ENCODE peak calls at places on chromosomes 13 and 19, in six cellular contexts. One of them, this sample, is unnamed. For H3K4me1, the result is how much of the 10 kb centered on the place peaks cover.

GRCh38 chr13:24995225-24995804 is 100.6 kb upstream of the PABPC3 start:
- DNase-seq in GM12878: no peak
- DNase-seq in uterus: no peak
- DNase-seq in Peyer's patch: peak
- DNase-seq in HCT116: peak
- DNase-seq in transverse colon: peak
- DNase-seq in this sample: no peak

GRCh38 chr13:32164622-32165268 is 133.2 kb downstream of the FRY start:
- DNase-seq in GM12878: peak
- DNase-seq in uterus: no peak
- DNase-seq in Peyer's patch: no peak
- DNase-seq in HCT116: peak
- DNase-seq in transverse colon: no peak
- DNase-seq in this sample: no peak

GRCh38 chr13:99892866-99893504 is 78.6 kb downstream of the ZIC5 start:
- DNase-seq in GM12878: no peak
- DNase-seq in uterus: no peak
- DNase-seq in Peyer's patch: no peak
- DNase-seq in HCT116: no peak
- DNase-seq in transverse colon: no peak
- DNase-seq in this sample: no peak

GRCh38 chr19:49809155-49809986 is 3.7 kb downstream of the FUZ start:
- DNase-seq in GM12878: no peak
- DNase-seq in uterus: no peak
- DNase-seq in Peyer's patch: peak
- DNase-seq in HCT116: no peak
- DNase-seq in transverse colon: peak
- DNase-seq in this sample: peak

GRCh38 chr19:12708641-12709040 is 12.2 kb upstream of the FBXW9 start:
- DNase-seq in GM12878: no peak
- DNase-seq in uterus: no peak
- DNase-seq in Peyer's patch: no peak
- DNase-seq in HCT116: no peak
- DNase-seq in transverse colon: no peak
- DNase-seq in this sample: no peak

GRCh38 chr13:89763011-89763410 is 1584.5 kb upstream of the MIR17HG start:
- DNase-seq in GM12878: no peak
- DNase-seq in uterus: no peak
- DNase-seq in Peyer's patch: no peak
- DNase-seq in HCT116: no peak
- DNase-seq in transverse colon: no peak
- DNase-seq in this sample: no peak

GRCh38 chr13:106527806-106528205 is 7.7 kb downstream of the EFNB2 start:
- DNase-seq in GM12878: no peak
- DNase-seq in uterus: no peak
- DNase-seq in Peyer's patch: no peak
- DNase-seq in HCT116: no peak
- DNase-seq in transverse colon: no peak
- DNase-seq in this sample: no peak

GRCh38 chr19:49327878-49328544 is 3.0 kb upstream of the SLC6A16 start:
- DNase-seq in GM12878: no peak
- DNase-seq in uterus: no peak
- DNase-seq in Peyer's patch: peak
- DNase-seq in HCT116: peak
- DNase-seq in transverse colon: no peak
- DNase-seq in this sample: no peak

GRCh38 chr13:31538067-31539042 is 201.0 kb upstream of the RXFP2 start:
- DNase-seq in GM12878: no peak
- DNase-seq in uterus: no peak
- DNase-seq in Peyer's patch: no peak
- DNase-seq in HCT116: peak
- DNase-seq in transverse colon: peak
- DNase-seq in this sample: no peak

GRCh38 chr13:22926176-22927007 is 254.4 kb upstream of the SGCG start:
- DNase-seq in GM12878: no peak
- DNase-seq in uterus: peak
- DNase-seq in Peyer's patch: peak
- DNase-seq in HCT116: no peak
- DNase-seq in transverse colon: peak
- DNase-seq in this sample: peak

GRCh38 chr19:51607920-51608562 is 22.2 kb downstream of the SIGLEC5 start:
- DNase-seq in GM12878: no peak
- DNase-seq in uterus: peak
- DNase-seq in Peyer's patch: peak
- DNase-seq in HCT116: peak
- DNase-seq in transverse colon: peak
- DNase-seq in this sample: peak

GRCh38 chr13:31781064-31781463 is 41.7 kb downstream of the RXFP2 start:
- DNase-seq in GM12878: no peak
- DNase-seq in uterus: no peak
- DNase-seq in Peyer's patch: no peak
- DNase-seq in HCT116: no peak
- DNase-seq in transverse colon: no peak
- DNase-seq in this sample: no peak

GRCh38 chr13:98796191-98796590 is 43.7 kb upstream of the SLC15A1 start:
- DNase-seq in GM12878: no peak
- DNase-seq in uterus: no peak
- DNase-seq in Peyer's patch: no peak
- DNase-seq in HCT116: no peak
- DNase-seq in transverse colon: no peak
- DNase-seq in this sample: no peak

GRCh38 chr19:43380771-43381386 is 27.4 kb downstream of the CD177 start:
- DNase-seq in GM12878: no peak
- DNase-seq in uterus: no peak
- DNase-seq in Peyer's patch: no peak
- DNase-seq in HCT116: no peak
- DNase-seq in transverse colon: no peak
- DNase-seq in this sample: no peak

GRCh38 chr19:33681081-33681680 is 59.4 kb downstream of the CHST8 start:
- DNase-seq in GM12878: no peak
- DNase-seq in uterus: no peak
- DNase-seq in Peyer's patch: no peak
- DNase-seq in HCT116: no peak
- DNase-seq in transverse colon: no peak
- DNase-seq in this sample: peak

GRCh38 chr13:21833921-21834320 is 163.0 kb downstream of the FGF9 start:
- DNase-seq in GM12878: no peak
- DNase-seq in uterus: no peak
- DNase-seq in Peyer's patch: no peak
- DNase-seq in HCT116: no peak
- DNase-seq in transverse colon: no peak
- DNase-seq in this sample: no peak

GRCh38 chr13:83955011-83955410 is 72.7 kb upstream of the SLITRK1 start:
- DNase-seq in GM12878: no peak
- DNase-seq in uterus: no peak
- DNase-seq in Peyer's patch: no peak
- DNase-seq in HCT116: no peak
- DNase-seq in transverse colon: no peak
- DNase-seq in this sample: no peak

GRCh38 chr19:58558066-58558622 is at the start of gene UBE2M:
- DNase-seq in GM12878: no peak
- DNase-seq in uterus: peak
- DNase-seq in Peyer's patch: peak
- DNase-seq in HCT116: no peak
- DNase-seq in transverse colon: peak
- DNase-seq in this sample: peak

GRCh38 chr13:98280176-98280510 is 103.1 kb upstream of the RNF113B start:
- DNase-seq in GM12878: no peak
- DNase-seq in uterus: no peak
- DNase-seq in Peyer's patch: no peak
- DNase-seq in HCT116: no peak
- DNase-seq in transverse colon: no peak
- DNase-seq in this sample: no peak

GRCh38 chr19:1259206-1259872 is 9.8 kb upstream of the CIRBP start:
- DNase-seq in GM12878: peak
- DNase-seq in uterus: peak
- DNase-seq in Peyer's patch: peak
- DNase-seq in HCT116: no peak
- DNase-seq in transverse colon: peak
- DNase-seq in this sample: peak

GRCh38 chr13:67135356-67135755 is 94.8 kb downstream of the PCDH9 start:
- DNase-seq in GM12878: no peak
- DNase-seq in uterus: no peak
- DNase-seq in Peyer's patch: no peak
- DNase-seq in HCT116: no peak
- DNase-seq in transverse colon: no peak
- DNase-seq in this sample: no peak

GRCh38 chr19:37007587-37008220 is 70.5 kb upstream of the ZNF420 start:
- DNase-seq in GM12878: no peak
- DNase-seq in uterus: peak
- DNase-seq in Peyer's patch: peak
- DNase-seq in HCT116: no peak
- DNase-seq in transverse colon: peak
- DNase-seq in this sample: peak

GRCh38 chr13:75704194-75704941 is 68.2 kb downstream of the LMO7 start:
- DNase-seq in GM12878: no peak
- DNase-seq in uterus: no peak
- DNase-seq in Peyer's patch: no peak
- DNase-seq in HCT116: no peak
- DNase-seq in transverse colon: no peak
- DNase-seq in this sample: no peak

GRCh38 chr13:75703768-75704167 is 67.6 kb downstream of the LMO7 start:
- DNase-seq in GM12878: no peak
- DNase-seq in uterus: no peak
- DNase-seq in Peyer's patch: no peak
- DNase-seq in HCT116: no peak
- DNase-seq in transverse colon: no peak
- DNase-seq in this sample: no peak

GRCh38 chr13:75705395-75705794 is 69.3 kb downstream of the LMO7 start:
- DNase-seq in GM12878: no peak
- DNase-seq in uterus: no peak
- DNase-seq in Peyer's patch: no peak
- DNase-seq in HCT116: peak
- DNase-seq in transverse colon: no peak
- DNase-seq in this sample: no peak

GRCh38 chr13:75705908-75706307 is 69.8 kb downstream of the LMO7 start:
- DNase-seq in GM12878: no peak
- DNase-seq in uterus: no peak
- DNase-seq in Peyer's patch: no peak
- DNase-seq in HCT116: no peak
- DNase-seq in transverse colon: no peak
- DNase-seq in this sample: no peak

DNA sequence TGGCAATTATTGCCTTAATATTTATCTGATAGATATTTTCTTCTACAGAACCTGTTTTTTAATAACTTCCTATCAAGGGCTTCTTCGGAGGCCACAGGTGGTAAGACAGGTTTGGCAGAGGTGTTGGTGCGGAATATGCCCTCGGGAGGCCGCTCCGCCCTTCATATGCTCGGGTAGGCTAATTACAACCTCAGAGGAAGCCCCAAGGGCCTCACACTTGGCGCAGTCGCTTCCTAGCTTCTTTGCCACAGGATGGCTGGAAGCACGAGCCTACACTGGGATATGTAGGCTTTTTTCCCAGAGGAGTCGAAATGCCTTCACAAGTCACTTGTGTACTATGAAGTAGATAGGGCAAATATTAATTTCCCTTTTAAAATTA is 68.8 kb downstream of the LMO7 start:
- DNase-seq in GM12878: no peak
- DNase-seq in uterus: no peak
- DNase-seq in Peyer's patch: peak
- DNase-seq in HCT116: peak
- DNase-seq in transverse colon: peak
- DNase-seq in this sample: no peak
- H3K4me3 ChIP-seq in GM12878: no peak
- H3K4me3 ChIP-seq in uterus: no peak
- H3K4me3 ChIP-seq in Peyer's patch: no peak
- H3K4me3 ChIP-seq in HCT116: peak
- H3K4me3 ChIP-seq in transverse colon: no peak
- H3K4me3 ChIP-seq in this sample: no peak

DNA sequence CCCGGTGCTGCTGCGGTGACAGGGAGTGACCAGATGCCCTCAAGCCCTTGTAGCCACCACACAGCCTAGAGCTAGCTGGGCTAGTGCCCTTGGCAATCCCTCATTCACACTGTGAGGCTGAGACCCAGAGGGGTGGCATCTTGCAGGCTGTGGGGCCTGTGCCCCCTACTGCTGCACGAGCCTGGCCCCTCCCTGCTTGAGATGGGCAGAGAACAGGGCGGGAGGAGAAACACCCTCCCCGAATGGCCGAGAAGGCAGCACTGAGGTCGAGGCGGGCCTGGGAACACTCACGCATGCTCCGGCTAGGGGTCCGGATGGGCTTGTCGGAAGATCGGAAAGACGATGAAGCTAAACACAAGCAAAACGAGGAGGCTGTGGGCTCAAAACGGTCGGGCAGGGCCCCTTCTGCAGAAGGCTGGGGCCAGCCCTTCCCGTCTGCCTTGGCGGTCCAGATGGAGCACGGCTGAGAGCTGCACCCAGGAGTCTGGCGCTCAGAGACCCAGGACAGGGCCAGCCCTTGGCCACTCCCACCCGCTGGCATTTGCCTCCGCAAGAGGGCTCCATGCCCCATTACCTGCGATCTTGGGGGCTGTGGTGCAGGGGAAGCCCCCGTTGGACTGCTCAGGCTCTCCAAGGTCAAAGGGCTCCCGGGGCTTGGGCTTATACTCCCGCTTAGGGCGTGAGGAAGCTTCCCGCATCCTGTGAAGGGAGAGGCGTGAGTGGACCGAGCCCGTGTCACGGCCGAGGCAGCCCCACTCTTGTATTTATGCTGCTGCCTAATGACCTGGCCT is 18.9 kb downstream of the MPND start:
- DNase-seq in GM12878: no peak
- DNase-seq in uterus: no peak
- DNase-seq in Peyer's patch: no peak
- DNase-seq in HCT116: no peak
- DNase-seq in transverse colon: no peak
- DNase-seq in this sample: peak
- TF ChIP-seq POLR2A in GM12878: peak
- TF ChIP-seq POLR2A in uterus: no peak
- TF ChIP-seq POLR2A in Peyer's patch: no peak
- TF ChIP-seq POLR2A in HCT116: no peak
- TF ChIP-seq POLR2A in transverse colon: no peak
- TF ChIP-seq POLR2A in this sample: no peak

GRCh38 chr19:2333027-2333806 is 4.7 kb downstream of the SPPL2B start:
- DNase-seq in GM12878: no peak
- DNase-seq in uterus: no peak
- DNase-seq in Peyer's patch: no peak
- DNase-seq in HCT116: no peak
- DNase-seq in transverse colon: peak
- DNase-seq in this sample: peak
- H3K4me1 ChIP-seq in GM12878: under half
- H3K4me1 ChIP-seq in uterus: under half
- H3K4me1 ChIP-seq in Peyer's patch: under half
- H3K4me1 ChIP-seq in HCT116: under half
- H3K4me1 ChIP-seq in transverse colon: under half
- H3K4me1 ChIP-seq in this sample: half or more

DNA sequence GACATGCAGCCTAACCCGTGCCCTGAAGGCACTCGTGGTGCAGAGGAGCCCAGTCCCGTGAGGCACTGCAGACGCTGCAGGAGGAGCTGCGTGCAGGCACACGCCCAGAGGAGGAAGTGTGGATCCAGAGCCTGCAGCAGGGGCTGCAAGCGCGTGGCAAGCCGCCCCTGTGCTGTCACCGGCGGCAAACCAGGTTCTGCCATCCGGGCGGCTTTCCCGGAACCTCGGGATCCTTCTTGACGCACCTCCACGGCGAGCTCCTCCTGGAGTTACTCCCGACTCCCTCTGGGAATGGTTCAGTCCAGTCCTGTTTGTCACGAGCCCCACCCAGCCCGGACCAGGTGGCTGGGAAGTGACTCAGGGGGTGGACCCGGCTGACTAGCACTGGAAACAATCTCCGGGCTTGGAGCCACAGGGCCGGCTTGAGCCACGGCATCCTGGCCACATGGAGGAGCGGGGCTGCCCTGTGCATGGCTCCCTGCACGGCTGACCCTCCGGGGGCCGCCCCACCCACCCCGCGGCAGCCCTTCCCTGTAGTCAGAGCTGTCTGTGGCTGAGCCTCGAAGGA is 10.2 kb downstream of the DPP9 start:
- DNase-seq in GM12878: no peak
- DNase-seq in uterus: peak
- DNase-seq in Peyer's patch: peak
- DNase-seq in HCT116: peak
- DNase-seq in transverse colon: peak
- DNase-seq in this sample: no peak
- H3K4me3 ChIP-seq in GM12878: no peak
- H3K4me3 ChIP-seq in uterus: no peak
- H3K4me3 ChIP-seq in Peyer's patch: peak
- H3K4me3 ChIP-seq in HCT116: peak
- H3K4me3 ChIP-seq in transverse colon: peak
- H3K4me3 ChIP-seq in this sample: no peak

This sample was measured in spleen.